ENCODE peak calls at places on chromosomes 16 and 17, in four cellular contexts. D is K562, K is sigmoid colon, W is IMR-90. N is an unnamed sample.

GRCh38 chr16:19691161-19691850 is 26.7 kb downstream of the KNOP1 start:
- DNase-seq in D (no peak), K (no peak), W (peak; percentile 17), N (no peak)

GRCh38 chr16:68425498-68426354 is 22.6 kb downstream of the SMPD3 start:
- DNase-seq in D (no peak), K (no peak), W (no peak), N (no peak)

GRCh38 chr17:64498308-64499203 is 1.7 kb upstream of the POLG2 start:
- DNase-seq in D (no peak), K (no peak), W (no peak), N (no peak)

GRCh38 chr16:3819741-3820724 is 60.5 kb downstream of the CREBBP start:
- DNase-seq in D (peak; percentile 56), K (no peak), W (peak; percentile 97), N (peak; percentile 67)

GRCh38 chr16:9014389-9014788 is 50.7 kb upstream of the USP7 start:
- DNase-seq in D (no peak), K (no peak), W (no peak), N (no peak)

GRCh38 chr17:48163809-48164208 is 56.2 kb downstream of the SNX11 start:
- DNase-seq in D (no peak), K (no peak), W (no peak), N (no peak)

GRCh38 chr17:58184308-58184985 is 8.1 kb upstream of the EPX start:
- DNase-seq in D (peak; percentile 47), K (no peak), W (peak; percentile 47), N (peak; percentile 88)

GRCh38 chr17:20291076-20291475 is 176.3 kb downstream of the LGALS9B start:
- DNase-seq in D (no peak), K (no peak), W (no peak), N (no peak)

GRCh38 chr17:29054835-29055234 is 11.9 kb downstream of the PIPOX start:
- DNase-seq in D (no peak), K (no peak), W (no peak), N (no peak)

GRCh38 chr16:56424791-56425438 is 430 bp downstream of the AMFR start:
- DNase-seq in D (peak; percentile 77), K (peak; percentile 74), W (no peak), N (peak; percentile 14)

GRCh38 chr16:14609716-14610115 is 20.3 kb downstream of the PARN start:
- DNase-seq in D (no peak), K (no peak), W (no peak), N (no peak)

GRCh38 chr16:7137560-7138330 is 194.9 kb upstream of the RBFOX1 start:
- DNase-seq in D (no peak), K (no peak), W (no peak), N (no peak)

GRCh38 chr16:69839240-69839688 is 77.1 kb downstream of the WWP2 start:
- DNase-seq in D (no peak), K (no peak), W (no peak), N (no peak)

GRCh38 chr17:80955078-80955477 is 36.6 kb upstream of the CHMP6 start:
- DNase-seq in D (no peak), K (no peak), W (no peak), N (no peak)

GRCh38 chr16:30628628-30629342 is 18.6 kb upstream of the ZNF689 start:
- DNase-seq in D (peak; percentile 68), K (peak; percentile 91), W (peak; percentile 68), N (peak; percentile 44)

DNA sequence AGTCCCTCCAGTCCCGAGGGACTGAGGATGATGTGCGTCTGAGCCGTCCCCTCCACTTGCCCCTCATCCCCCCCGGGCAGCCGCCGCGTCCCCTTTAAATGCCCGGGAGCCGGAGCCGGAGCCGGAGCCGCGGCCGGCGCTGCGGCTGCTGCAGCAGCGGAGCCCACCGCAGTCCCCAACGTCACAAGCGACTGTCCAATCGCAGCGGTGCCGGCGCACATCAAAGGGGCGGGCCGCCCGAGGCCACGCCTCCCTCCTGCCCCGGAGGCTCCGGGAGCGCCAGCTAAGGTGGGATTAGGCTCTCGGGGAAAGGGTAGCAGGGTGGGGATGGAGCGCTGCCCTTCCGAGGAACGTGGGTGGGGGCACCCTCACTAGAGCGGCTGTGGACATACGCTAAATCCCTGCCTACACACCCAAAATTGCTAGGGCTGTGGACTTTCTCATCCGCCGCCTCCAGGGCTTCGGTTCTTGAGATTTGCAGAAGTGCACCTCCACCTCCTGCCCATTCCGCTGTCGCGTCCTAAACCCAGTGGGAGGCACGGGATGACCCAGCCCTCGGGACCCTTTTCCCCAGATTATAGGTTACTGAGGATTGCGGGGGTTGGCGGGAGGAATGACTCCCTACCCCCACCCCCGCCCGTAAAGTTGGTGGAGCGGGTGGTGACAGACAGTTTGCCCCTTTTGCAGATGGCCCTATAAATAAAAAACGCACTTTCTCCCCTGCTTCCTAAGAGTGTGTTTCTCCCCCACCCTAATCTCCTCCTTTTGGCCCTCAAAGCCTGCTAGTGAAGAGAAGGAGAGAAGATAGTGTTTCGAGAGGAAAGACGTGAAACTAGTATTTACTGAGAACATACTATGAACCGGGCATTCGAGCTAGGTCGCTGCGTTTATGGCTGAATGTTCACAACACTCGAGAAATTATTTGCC is at the start of gene PHOSPHO1:
- DNase-seq in D (peak; percentile 98), K (peak; percentile 91), W (peak; percentile 76), N (peak; percentile 98)
- TF ChIP-seq POLR2A in D (no peak), K (no peak), W (no peak), N (no peak)

GRCh38 chr17:43368740-43369506 is 29.9 kb upstream of the ARL4D start:
- DNase-seq in D (no peak), K (peak; percentile 94), W (peak; percentile 70), N (peak; percentile 71)
- TF ChIP-seq POLR2A in D (no peak), K (peak; percentile 21), W (peak; percentile 0), N (peak; percentile 51)

GRCh38 chr16:667113-667779 is 686 bp upstream of the RHOT2 start:
- DNase-seq in D (no peak), K (no peak), W (no peak), N (no peak)

GRCh38 chr16:668519-669171 is 713 bp downstream of the RHOT2 start:
- DNase-seq in D (no peak), K (no peak), W (no peak), N (no peak)

GRCh38 chr16:666572-666971 is 1.4 kb upstream of the RHOT2 start:
- DNase-seq in D (no peak), K (no peak), W (no peak), N (no peak)

GRCh38 chr16:669666-670065 is 1.7 kb downstream of the RHOT2 start:
- DNase-seq in D (no peak), K (no peak), W (no peak), N (no peak)

DNA sequence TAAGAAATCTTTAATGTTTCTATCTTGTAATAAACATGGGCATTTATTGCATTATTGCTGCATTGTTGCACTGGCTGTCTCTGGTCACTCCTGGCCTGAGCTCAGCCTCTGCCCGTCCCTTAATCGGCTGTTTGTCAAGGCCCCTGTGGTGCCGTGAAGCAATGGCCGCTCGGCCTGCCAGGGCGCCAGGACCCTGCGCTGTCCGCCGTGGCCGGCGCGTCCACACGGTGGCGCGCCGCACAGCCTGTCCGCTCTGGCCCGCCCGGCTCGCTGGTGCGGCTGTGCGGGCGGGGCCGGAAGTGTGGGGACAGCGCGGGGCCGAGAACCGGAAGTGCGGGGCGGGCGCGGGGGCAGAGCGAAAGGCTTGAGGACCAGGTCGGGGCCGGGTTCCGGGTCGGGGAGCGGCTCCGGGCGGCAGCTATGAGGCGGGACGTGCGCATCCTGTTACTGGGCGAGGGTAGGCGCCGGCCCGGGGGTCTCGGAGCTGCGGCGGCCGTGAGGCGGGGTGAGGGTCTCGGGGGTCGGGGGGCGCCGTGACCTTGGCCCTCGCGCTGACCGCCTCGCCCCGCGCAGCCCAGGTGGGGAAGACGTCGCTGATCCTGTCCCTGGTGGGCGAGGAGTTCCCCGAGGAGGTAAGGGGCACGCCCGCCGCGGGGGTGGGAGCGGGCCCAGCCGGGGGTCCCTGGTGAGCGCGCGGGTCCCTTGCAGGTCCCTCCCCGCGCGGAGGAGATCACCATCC is at the start of gene RHOT2:
- DNase-seq in D (peak; percentile 87), K (peak; percentile 96), W (peak; percentile 85), N (peak; percentile 95)
- TF ChIP-seq POLR2A in D (peak; percentile 80), K (peak; percentile 48), W (peak; percentile 82), N (peak; percentile 81)

GRCh38 chr16:533391-534088 is 6.0 kb downstream of the CAPN15 start:
- DNase-seq in D (no peak), K (no peak), W (no peak), N (no peak)
- TF ChIP-seq POLR2A in D (no peak), K (peak; percentile 28), W (no peak), N (no peak)

GRCh38 chr17:4948997-4949320 is 629 bp upstream of the PFN1 start:
- DNase-seq in D (peak; percentile 66), K (peak; percentile 92), W (peak; percentile 89), N (peak; percentile 89)
- TF ChIP-seq POLR2A in D (no peak), K (peak; percentile 29), W (no peak), N (no peak)

GRCh38 chr16:21300309-21301167 is 22.4 kb upstream of the CRYM start:
- DNase-seq in D (peak; percentile 92), K (peak; percentile 98), W (peak; percentile 100), N (peak; percentile 76)
- TF ChIP-seq POLR2A in D (peak; percentile 65), K (no peak), W (peak; percentile 75), N (peak; percentile 31)

GRCh38 chr17:75666959-75667790 is at the start of the genes RECQL5 and SAP30BP:
- DNase-seq in D (peak; percentile 92), K (peak; percentile 99), W (peak; percentile 98), N (peak; percentile 92)
- TF ChIP-seq POLR2A in D (peak; percentile 91), K (peak; percentile 71), W (peak; percentile 92), N (peak; percentile 65)

GRCh38 chr17:8909621-8910292 is 42.3 kb upstream of the PIK3R6 start:
- DNase-seq in D (no peak), K (no peak), W (no peak), N (no peak)
- TF ChIP-seq POLR2A in D (no peak), K (no peak), W (no peak), N (no peak)

GRCh38 chr16:46883690-46884512 is at the start of gene GPT2:
- DNase-seq in D (peak; percentile 92), K (peak; percentile 97), W (peak; percentile 95), N (peak; percentile 92)
- TF ChIP-seq POLR2A in D (peak; percentile 57), K (peak; percentile 14), W (peak; percentile 44), N (peak; percentile 82)

GRCh38 chr16:85915125-85915845 is 16.3 kb downstream of the IRF8 start:
- DNase-seq in D (no peak), K (no peak), W (no peak), N (no peak)

GRCh38 chr16:85914423-85914794 is 15.4 kb downstream of the IRF8 start:
- DNase-seq in D (no peak), K (no peak), W (no peak), N (no peak)

GRCh38 chr16:85912271-85912974 is 13.5 kb downstream of the IRF8 start:
- DNase-seq in D (no peak), K (peak; percentile 79), W (peak; percentile 36), N (no peak)

GRCh38 chr16:85913141-85913601 is 14.2 kb downstream of the IRF8 start:
- DNase-seq in D (no peak), K (no peak), W (no peak), N (no peak)

GRCh38 chr16:85913688-85914422 is 14.9 kb downstream of the IRF8 start:
- DNase-seq in D (no peak), K (no peak), W (no peak), N (no peak)
- TF ChIP-seq POLR2A in D (no peak), K (no peak), W (no peak), N (no peak)

N was measured in H54.